ENCODE peak calls at places on chromosomes 11 and 22, in six cellular contexts. Y is mesendoderm, B is colonic mucosa, H is K562, Z is mammary epithelial cell, F is IMR-90. D is an unnamed sample.

GRCh38 chr11:32400196-32400595 is 35.1 kb downstream of the WT1 start:
- DNase-seq in Y (peak), H (no peak), Z (peak), B (no peak), F (peak), D (no peak)

GRCh38 chr22:45235851-45236342 is 4.8 kb downstream of the KIAA0930 start:
- DNase-seq in H (no peak), Y (no peak), Z (no peak), B (no peak), F (no peak), D (no peak)

GRCh38 chr11:69700278-69701140 is 3.3 kb downstream of the FGF19 start:
- DNase-seq in H (peak), Z (no peak), Y (peak), B (no peak), F (peak), D (peak)

GRCh38 chr22:39661842-39662676 is 91.5 kb downstream of the CACNA1I start:
- DNase-seq in Y (peak), F (no peak), B (peak), Z (peak), H (peak), D (no peak)

GRCh38 chr11:17590463-17590862 is 43.4 kb downstream of the OTOG start:
- DNase-seq in Z (no peak), H (no peak), F (no peak), B (no peak), Y (no peak), D (no peak)

GRCh38 chr22:20227363-20227762 is 40.8 kb downstream of the RTN4R start:
- DNase-seq in H (no peak), Y (no peak), B (no peak), F (no peak), Z (no peak), D (no peak)

GRCh38 chr11:47852053-47852452 is 3.9 kb upstream of the NUP160 start:
- DNase-seq in B (no peak), Z (no peak), F (no peak), Y (no peak), H (no peak), D (no peak)

GRCh38 chr22:37161442-37161841 is 11.7 kb upstream of the IL2RB start:
- DNase-seq in H (peak), F (no peak), Z (no peak), Y (peak), B (no peak), D (no peak)

GRCh38 chr22:50105529-50106100 is 15.8 kb downstream of the MOV10L1 start:
- DNase-seq in F (peak), Y (no peak), Z (peak), H (no peak), B (no peak), D (no peak)

GRCh38 chr11:130315354-130315970 is 745 bp upstream of the ZBTB44 start:
- DNase-seq in F (no peak), B (peak), H (peak), Y (peak), Z (no peak), D (no peak)

GRCh38 chr11:72306186-72306585 is 62.2 kb upstream of the PHOX2A start:
- DNase-seq in F (peak), B (no peak), Z (no peak), H (no peak), Y (no peak), D (peak)

DNA sequence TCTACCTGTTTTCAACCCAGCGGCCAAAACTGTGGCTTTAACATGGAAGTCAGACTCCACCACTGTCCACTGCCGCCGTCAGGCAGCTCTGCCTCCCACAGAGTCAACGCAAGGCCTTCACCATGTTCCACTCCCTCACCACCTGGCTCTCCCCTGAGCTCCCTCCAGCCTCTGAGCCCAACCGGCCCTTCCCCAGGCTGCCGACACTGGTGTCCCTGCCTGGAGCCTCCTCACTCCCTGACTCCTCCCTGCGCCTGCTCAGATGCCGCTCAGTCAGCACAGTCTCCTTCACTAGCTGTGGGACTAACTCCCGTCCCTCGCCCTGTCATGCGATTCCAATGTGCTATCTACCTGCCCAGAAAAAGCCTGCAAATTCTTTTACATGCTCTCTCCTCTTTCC is 16.3 kb downstream of the SULT4A1 start:
- DNase-seq in F (no peak), Y (no peak), B (no peak), H (no peak), Z (no peak), D (no peak)
- H3K9ac ChIP-seq in F (no peak), Y (no peak), B (no peak), H (no peak), Z (no peak), D (no peak)

GRCh38 chr11:127640822-127641485 is 640.4 kb upstream of the KIRREL3 start:
- DNase-seq in B (no peak), H (no peak), Y (no peak), Z (peak), F (peak), D (no peak)
- H3K9ac ChIP-seq in B (no peak), H (no peak), Y (no peak), Z (no peak), F (no peak), D (no peak)

GRCh38 chr22:28989484-28989883 is 72.1 kb downstream of the C22orf31 start:
- DNase-seq in F (no peak), Y (no peak), Z (no peak), B (no peak), H (no peak), D (no peak)
- H3K9ac ChIP-seq in F (no peak), Y (peak), Z (peak), B (no peak), H (no peak), D (peak)

DNA sequence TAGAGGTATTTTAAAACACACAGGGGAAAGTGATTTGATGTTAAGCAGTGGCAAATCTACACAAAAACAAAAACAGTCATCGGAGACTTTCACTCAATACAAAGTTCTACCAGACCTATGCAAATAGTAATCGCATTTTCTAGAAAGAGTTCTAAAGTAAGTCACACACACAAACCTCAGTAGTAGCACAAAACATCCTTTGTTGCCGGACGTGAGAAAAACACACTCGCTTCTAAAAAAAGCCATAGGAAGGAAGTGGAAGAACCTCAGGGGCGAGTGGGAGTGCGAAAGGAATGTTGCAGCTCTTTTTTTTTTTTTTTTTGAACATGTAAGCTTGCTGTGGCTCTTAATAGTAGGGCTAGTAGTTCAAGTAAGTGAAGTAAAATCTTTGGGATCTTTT is 88.9 kb downstream of the MAML2 start:
- DNase-seq in Y (peak), B (no peak), H (no peak), F (peak), Z (peak), D (no peak)
- H3K9ac ChIP-seq in Y (no peak), B (no peak), H (no peak), F (peak), Z (peak), D (no peak)

DNA sequence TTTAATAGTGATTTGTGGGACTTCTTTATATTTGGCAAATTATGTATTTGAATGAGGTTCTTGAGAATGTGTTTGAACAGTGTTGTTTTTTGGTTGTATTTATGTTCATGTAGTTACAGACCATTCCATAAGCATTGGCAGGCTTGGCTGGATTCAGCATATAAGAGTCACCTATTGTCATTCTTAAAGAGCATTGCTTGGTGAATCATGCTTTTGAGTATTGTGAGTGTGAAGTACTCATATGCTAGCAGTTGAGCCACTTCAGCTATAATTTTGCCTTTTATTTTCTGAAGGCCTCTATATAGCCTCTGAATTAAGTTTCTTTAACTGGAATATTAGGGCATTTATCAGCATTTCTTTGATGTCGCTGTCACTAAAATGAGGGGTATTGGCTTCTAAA is 110.0 kb upstream of the GAL start:
- DNase-seq in F (peak), B (no peak), H (no peak), Z (peak), Y (no peak), D (peak)
- H3K9ac ChIP-seq in F (no peak), B (no peak), H (no peak), Z (no peak), Y (no peak), D (no peak)

D was measured in adipocyte.